ENCODE peak calls at places on chromosome 13, in five cellular contexts. One of them, this sample, is unnamed.

GRCh38 chr13:44906758-44907157 is 82.5 kb downstream of the NUFIP1 start:
- DNase-seq in kidney: no peak
- DNase-seq in cardiac muscle cell: peak; percentile 20
- DNase-seq in BE2C: no peak
- DNase-seq in cardiac fibroblast: peak; percentile 91
- DNase-seq in this sample: peak; percentile 68

GRCh38 chr13:73922728-73923393 is 211.3 kb downstream of the KLF12 start:
- DNase-seq in cardiac fibroblast: peak; percentile 35
- DNase-seq in cardiac muscle cell: no peak
- DNase-seq in BE2C: peak; percentile 17
- DNase-seq in kidney: no peak
- DNase-seq in this sample: peak; percentile 46

GRCh38 chr13:94272038-94272437 is 207.4 kb downstream of the DCT start:
- DNase-seq in cardiac fibroblast: no peak
- DNase-seq in cardiac muscle cell: no peak
- DNase-seq in kidney: no peak
- DNase-seq in BE2C: no peak
- DNase-seq in this sample: no peak

GRCh38 chr13:24230428-24231072 is 70.0 kb downstream of the SPATA13 start:
- DNase-seq in cardiac muscle cell: no peak
- DNase-seq in kidney: no peak
- DNase-seq in cardiac fibroblast: no peak
- DNase-seq in BE2C: no peak
- DNase-seq in this sample: no peak

GRCh38 chr13:71278512-71278911 is 588.5 kb downstream of the DACH1 start:
- DNase-seq in cardiac fibroblast: no peak
- DNase-seq in BE2C: no peak
- DNase-seq in kidney: no peak
- DNase-seq in cardiac muscle cell: no peak
- DNase-seq in this sample: no peak

GRCh38 chr13:36131931-36132297 is 732 bp upstream of the DCLK1 start:
- DNase-seq in BE2C: no peak
- DNase-seq in kidney: peak; percentile 71
- DNase-seq in cardiac muscle cell: no peak
- DNase-seq in cardiac fibroblast: peak; percentile 51
- DNase-seq in this sample: peak; percentile 66

GRCh38 chr13:49733181-49733951 is 42.1 kb upstream of the EBPL start:
- DNase-seq in cardiac fibroblast: peak; percentile 3
- DNase-seq in cardiac muscle cell: no peak
- DNase-seq in BE2C: no peak
- DNase-seq in kidney: no peak
- DNase-seq in this sample: peak; percentile 7

GRCh38 chr13:36088001-36088400 is 43.2 kb downstream of the DCLK1 start:
- DNase-seq in cardiac fibroblast: no peak
- DNase-seq in kidney: no peak
- DNase-seq in BE2C: no peak
- DNase-seq in cardiac muscle cell: no peak
- DNase-seq in this sample: no peak

GRCh38 chr13:73401769-73402168 is 343.0 kb downstream of the KLF5 start:
- DNase-seq in cardiac muscle cell: no peak
- DNase-seq in BE2C: no peak
- DNase-seq in kidney: no peak
- DNase-seq in cardiac fibroblast: no peak
- DNase-seq in this sample: no peak

GRCh38 chr13:25990801-25991200 is 61.0 kb downstream of the SHISA2 start:
- DNase-seq in kidney: no peak
- DNase-seq in BE2C: no peak
- DNase-seq in cardiac fibroblast: peak; percentile 15
- DNase-seq in cardiac muscle cell: peak; percentile 77
- DNase-seq in this sample: peak; percentile 8

GRCh38 chr13:109723046-109723445 is 63.3 kb downstream of the IRS2 start:
- DNase-seq in BE2C: no peak
- DNase-seq in cardiac fibroblast: no peak
- DNase-seq in kidney: no peak
- DNase-seq in cardiac muscle cell: no peak
- DNase-seq in this sample: no peak

GRCh38 chr13:74068471-74068870 is 65.7 kb downstream of the KLF12 start:
- DNase-seq in kidney: no peak
- DNase-seq in cardiac muscle cell: no peak
- DNase-seq in BE2C: no peak
- DNase-seq in cardiac fibroblast: no peak
- DNase-seq in this sample: no peak

GRCh38 chr13:28423010-28423409 is 71.9 kb downstream of the FLT1 start:
- DNase-seq in kidney: no peak
- DNase-seq in BE2C: no peak
- DNase-seq in cardiac muscle cell: no peak
- DNase-seq in cardiac fibroblast: no peak
- DNase-seq in this sample: no peak

GRCh38 chr13:43127827-43128226 is 104.4 kb downstream of the DNAJC15 start:
- DNase-seq in cardiac muscle cell: no peak
- DNase-seq in kidney: no peak
- DNase-seq in BE2C: no peak
- DNase-seq in cardiac fibroblast: no peak
- DNase-seq in this sample: no peak

GRCh38 chr13:48891586-48891985 is 84.1 kb upstream of the FNDC3A start:
- DNase-seq in kidney: no peak
- DNase-seq in BE2C: peak; percentile 78
- DNase-seq in cardiac fibroblast: peak; percentile 22
- DNase-seq in cardiac muscle cell: no peak
- DNase-seq in this sample: peak; percentile 65

GRCh38 chr13:26050568-26051230 is 1.1 kb downstream of the SHISA2 start:
- DNase-seq in BE2C: peak; percentile 18
- DNase-seq in cardiac muscle cell: peak; percentile 70
- DNase-seq in cardiac fibroblast: peak; percentile 19
- DNase-seq in kidney: peak; percentile 72
- DNase-seq in this sample: no peak

GRCh38 chr13:23876265-23876664 is 12.9 kb downstream of the MIPEP start:
- DNase-seq in cardiac muscle cell: no peak
- DNase-seq in BE2C: no peak
- DNase-seq in cardiac fibroblast: peak; percentile 31
- DNase-seq in kidney: no peak
- DNase-seq in this sample: peak; percentile 38

GRCh38 chr13:51681037-51681678 is 96.9 kb downstream of the WDFY2 start:
- DNase-seq in kidney: no peak
- DNase-seq in BE2C: no peak
- DNase-seq in cardiac muscle cell: no peak
- DNase-seq in cardiac fibroblast: peak; percentile 54
- DNase-seq in this sample: peak; percentile 72

GRCh38 chr13:28719656-28720055 is 886 bp upstream of the SLC46A3 start:
- DNase-seq in BE2C: no peak
- DNase-seq in cardiac muscle cell: no peak
- DNase-seq in cardiac fibroblast: peak; percentile 57
- DNase-seq in kidney: no peak
- DNase-seq in this sample: peak; percentile 81

GRCh38 chr13:71968025-71968424 is 101.0 kb upstream of the DACH1 start:
- DNase-seq in cardiac fibroblast: no peak
- DNase-seq in BE2C: no peak
- DNase-seq in cardiac muscle cell: no peak
- DNase-seq in kidney: no peak
- DNase-seq in this sample: peak; percentile 34

GRCh38 chr13:83297591-83298305 is 584.5 kb downstream of the SLITRK1 start:
- DNase-seq in cardiac muscle cell: no peak
- DNase-seq in kidney: no peak
- DNase-seq in BE2C: no peak
- DNase-seq in cardiac fibroblast: no peak
- DNase-seq in this sample: no peak

GRCh38 chr13:43924549-43925245 is 45.0 kb downstream of the LACC1 start:
- DNase-seq in cardiac muscle cell: no peak
- DNase-seq in kidney: no peak
- DNase-seq in BE2C: no peak
- DNase-seq in cardiac fibroblast: no peak
- DNase-seq in this sample: no peak

GRCh38 chr13:27962982-27963381 is 6.1 kb downstream of the CDX2 start:
- DNase-seq in cardiac fibroblast: no peak
- DNase-seq in cardiac muscle cell: no peak
- DNase-seq in kidney: no peak
- DNase-seq in BE2C: no peak
- DNase-seq in this sample: no peak

GRCh38 chr13:30832845-30833332 is 73.2 kb upstream of the MEDAG start:
- DNase-seq in cardiac muscle cell: peak; percentile 75
- DNase-seq in kidney: peak; percentile 97
- DNase-seq in BE2C: peak; percentile 91
- DNase-seq in cardiac fibroblast: peak; percentile 54
- DNase-seq in this sample: peak; percentile 66
- H3K4me3 ChIP-seq in cardiac muscle cell: no peak overlapping the region
- H3K4me3 ChIP-seq in kidney: no peak overlapping the region
- H3K4me3 ChIP-seq in BE2C: peak overlapping the region; percentile 15
- H3K4me3 ChIP-seq in cardiac fibroblast: no peak overlapping the region
- H3K4me3 ChIP-seq in this sample: no peak overlapping the region

GRCh38 chr13:90492872-90493271 is 854.6 kb upstream of the MIR17HG start:
- DNase-seq in cardiac muscle cell: no peak
- DNase-seq in BE2C: no peak
- DNase-seq in kidney: no peak
- DNase-seq in cardiac fibroblast: no peak
- DNase-seq in this sample: no peak
- TF ChIP-seq CTCF in cardiac muscle cell: no peak
- TF ChIP-seq CTCF in BE2C: no peak
- TF ChIP-seq CTCF in kidney: no peak
- TF ChIP-seq CTCF in cardiac fibroblast: no peak
- TF ChIP-seq CTCF in this sample: no peak

GRCh38 chr13:106530209-106530906 is 5.1 kb downstream of the EFNB2 start:
- DNase-seq in cardiac muscle cell: no peak
- DNase-seq in kidney: no peak
- DNase-seq in BE2C: no peak
- DNase-seq in cardiac fibroblast: no peak
- DNase-seq in this sample: no peak

GRCh38 chr13:106528711-106529414 is 6.6 kb downstream of the EFNB2 start:
- DNase-seq in kidney: no peak
- DNase-seq in BE2C: no peak
- DNase-seq in cardiac muscle cell: no peak
- DNase-seq in cardiac fibroblast: no peak
- DNase-seq in this sample: no peak

GRCh38 chr13:106530907-106531520 is 4.4 kb downstream of the EFNB2 start:
- DNase-seq in kidney: no peak
- DNase-seq in BE2C: no peak
- DNase-seq in cardiac fibroblast: no peak
- DNase-seq in cardiac muscle cell: no peak
- DNase-seq in this sample: no peak

GRCh38 chr13:106527806-106528205 is 7.7 kb downstream of the EFNB2 start:
- DNase-seq in kidney: no peak
- DNase-seq in cardiac fibroblast: no peak
- DNase-seq in BE2C: no peak
- DNase-seq in cardiac muscle cell: peak; percentile 65
- DNase-seq in this sample: no peak

GRCh38 chr13:106529415-106530208 is 5.8 kb downstream of the EFNB2 start:
- DNase-seq in kidney: no peak
- DNase-seq in cardiac muscle cell: no peak
- DNase-seq in BE2C: no peak
- DNase-seq in cardiac fibroblast: no peak
- DNase-seq in this sample: no peak
- H3K4me3 ChIP-seq in kidney: peak overlapping the region; percentile 1
- H3K4me3 ChIP-seq in cardiac muscle cell: no peak overlapping the region
- H3K4me3 ChIP-seq in BE2C: peak overlapping the region; percentile 85
- H3K4me3 ChIP-seq in cardiac fibroblast: no peak overlapping the region
- H3K4me3 ChIP-seq in this sample: no peak overlapping the region

GRCh38 chr13:104021806-104022397 is 955.7 kb upstream of the SLC10A2 start:
- DNase-seq in kidney: no peak
- DNase-seq in cardiac fibroblast: no peak
- DNase-seq in cardiac muscle cell: no peak
- DNase-seq in BE2C: no peak
- DNase-seq in this sample: no peak

GRCh38 chr13:104025303-104025702 is 959.1 kb upstream of the SLC10A2 start:
- DNase-seq in kidney: no peak
- DNase-seq in cardiac fibroblast: peak; percentile 40
- DNase-seq in BE2C: no peak
- DNase-seq in cardiac muscle cell: no peak
- DNase-seq in this sample: no peak

DNA sequence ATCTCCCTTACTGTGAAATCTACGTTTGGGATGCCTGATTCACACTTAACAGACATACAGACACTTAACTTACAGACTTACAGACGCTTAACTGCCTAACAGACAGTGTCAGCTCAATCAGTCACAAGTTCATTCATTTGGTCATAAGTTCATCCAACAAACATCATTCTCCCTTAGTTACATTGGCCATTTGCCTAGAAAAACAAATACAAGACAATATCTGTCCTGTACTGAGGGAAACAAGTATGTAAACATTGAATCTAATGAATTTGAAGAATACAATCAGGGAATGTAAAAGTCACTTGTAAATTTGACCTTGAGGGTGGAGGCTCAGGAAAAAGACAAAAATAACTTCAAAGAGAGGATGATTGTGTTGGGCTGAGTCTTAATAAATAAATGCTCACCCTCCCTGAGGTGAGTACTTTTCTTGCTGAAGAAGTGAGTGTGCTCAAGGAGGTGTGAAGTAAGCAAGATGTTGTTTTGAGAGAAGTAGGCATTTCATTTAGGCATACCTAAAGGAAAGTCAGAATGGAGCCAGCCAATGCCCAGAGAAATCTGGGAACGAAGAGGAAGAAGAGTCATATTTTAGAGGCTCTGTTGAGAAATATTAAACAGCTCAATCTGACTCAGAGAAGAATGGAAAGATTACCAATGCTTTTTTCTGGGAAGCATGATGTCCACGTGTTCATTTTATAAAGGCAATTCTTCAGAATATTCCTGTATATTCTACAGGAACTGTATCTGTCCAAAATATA is 958.4 kb upstream of the SLC10A2 start:
- DNase-seq in cardiac fibroblast: peak; percentile 71
- DNase-seq in kidney: no peak
- DNase-seq in cardiac muscle cell: no peak
- DNase-seq in BE2C: no peak
- DNase-seq in this sample: peak; percentile 83
- TF ChIP-seq CTCF in cardiac fibroblast: no peak
- TF ChIP-seq CTCF in kidney: no peak
- TF ChIP-seq CTCF in cardiac muscle cell: no peak
- TF ChIP-seq CTCF in BE2C: no peak
- TF ChIP-seq CTCF in this sample: no peak

This sample was measured in fibroblast of pulmonary artery.